ENCODE peak calls at places on chromosomes 4 and X, in seven cellular contexts. Y is neural progenitor cell, H is heart right ventricle, X is AG10803, Z is endodermal cell, O is astrocyte of the spinal cord, D is colonic mucosa. T is an unnamed sample.
A peak's percentile ranks its signal among the peaks of the same experiment; 100 is the strongest.

GRCh38 chrX:13069771-13070410 is 25.5 kb upstream of the FAM9C start:
- DNase-seq in Y (no peak), H (no peak), X (no peak), Z (no peak), O (peak; percentile 55), D (no peak), T (no peak)

GRCh38 chr4:75678965-75679364 is 5.8 kb upstream of the G3BP2 start:
- DNase-seq in Y (no peak), H (no peak), X (no peak), Z (no peak), O (no peak), D (no peak), T (no peak)

GRCh38 chr4:106793933-106794332 is 242.2 kb downstream of the DKK2 start:
- DNase-seq in Y (no peak), H (no peak), X (no peak), Z (no peak), O (no peak), D (no peak), T (no peak)

GRCh38 chr4:147984065-147984777 is 252.3 kb downstream of the ARHGAP10 start:
- DNase-seq in Y (peak; percentile 77), H (no peak), X (peak; percentile 51), Z (peak; percentile 87), O (peak; percentile 55), D (peak; percentile 39), T (peak; percentile 67)

GRCh38 chr4:107283587-107284559 is 247.8 kb upstream of the DKK2 start:
- DNase-seq in Y (no peak), H (no peak), X (peak; percentile 97), Z (peak; percentile 63), O (peak; percentile 95), D (no peak), T (peak; percentile 77)

GRCh38 chr4:104571341-104571740 is 76.6 kb upstream of the CXXC4 start:
- DNase-seq in Y (peak; percentile 35), H (no peak), X (no peak), Z (peak; percentile 80), O (peak; percentile 16), D (no peak), T (no peak)

GRCh38 chr4:2981256-2981804 is 18.0 kb downstream of the GRK4 start:
- DNase-seq in Y (no peak), H (no peak), X (no peak), Z (no peak), O (no peak), D (no peak), T (no peak)

GRCh38 chr4:19400820-19401219 is 850.9 kb upstream of the SLIT2 start:
- DNase-seq in Y (peak; percentile 19), H (no peak), X (no peak), Z (no peak), O (no peak), D (no peak), T (no peak)

GRCh38 chrX:9942086-9942485 is 25.1 kb upstream of the CLDN34 start:
- DNase-seq in Y (no peak), H (no peak), X (no peak), Z (no peak), O (no peak), D (no peak), T (no peak)

GRCh38 chr4:118711047-118711446 is 25.9 kb downstream of the METTL14 start:
- DNase-seq in Y (no peak), H (no peak), X (peak; percentile 24), Z (no peak), O (no peak), D (no peak), T (peak; percentile 11)

GRCh38 chr4:180665481-180665880 is 1577.7 kb upstream of the TENM3 start:
- DNase-seq in Y (no peak), H (no peak), X (no peak), Z (no peak), O (peak; percentile 8), D (no peak), T (no peak)

GRCh38 chr4:62170235-62170634 is 970.1 kb downstream of the ADGRL3 start:
- DNase-seq in Y (no peak), H (no peak), X (no peak), Z (no peak), O (no peak), D (no peak), T (no peak)

GRCh38 chrX:18166068-18166467 is 54.6 kb downstream of the BEND2 start:
- DNase-seq in Y (no peak), H (no peak), X (no peak), Z (no peak), O (no peak), D (no peak), T (no peak)

GRCh38 chr4:170758988-170759387 is 669.2 kb upstream of the AADAT start:
- DNase-seq in Y (no peak), H (no peak), X (no peak), Z (no peak), O (no peak), D (no peak), T (no peak)

GRCh38 chr4:37517326-37517725 is 168.8 kb downstream of the RELL1 start:
- DNase-seq in Y (no peak), H (no peak), X (no peak), Z (no peak), O (no peak), D (no peak), T (no peak)

GRCh38 chr4:635851-636627 is 10.7 kb downstream of the PDE6B start:
- DNase-seq in Y (peak; percentile 1), H (no peak), X (no peak), Z (peak; percentile 30), O (no peak), D (no peak), T (no peak)

GRCh38 chr4:123478859-123479345 is 82.3 kb downstream of the SPRY1 start:
- DNase-seq in Y (no peak), H (no peak), X (peak; percentile 72), Z (no peak), O (peak; percentile 53), D (peak; percentile 38), T (peak; percentile 89)

GRCh38 chrX:134692990-134693389 is 34.7 kb upstream of the PLAC1 start:
- DNase-seq in Y (no peak), H (no peak), X (peak; percentile 67), Z (no peak), O (peak; percentile 41), D (no peak), T (no peak)

GRCh38 chrX:27808226-27808625 is 436 bp downstream of the MAGEB10 start:
- DNase-seq in Y (no peak), H (no peak), X (no peak), Z (no peak), O (no peak), D (no peak), T (no peak)

GRCh38 chr4:148017801-148018200 is 285.9 kb downstream of the ARHGAP10 start:
- DNase-seq in Y (no peak), H (no peak), X (no peak), Z (no peak), O (no peak), D (no peak), T (no peak)

GRCh38 chr4:115424852-115425251 is 311.4 kb upstream of the NDST4 start:
- DNase-seq in Y (no peak), H (no peak), X (no peak), Z (no peak), O (no peak), D (no peak), T (no peak)

GRCh38 chrX:34275710-34276109 is 143.6 kb upstream of the FAM47A start:
- DNase-seq in Y (peak; percentile 25), H (no peak), X (no peak), Z (no peak), O (no peak), D (no peak), T (no peak)
- TF ChIP-seq CTCF in Y (peak; percentile 53), H (no peak), X (no peak), Z (peak; percentile 76), O (no peak), D (no peak), T (no peak)

DNA sequence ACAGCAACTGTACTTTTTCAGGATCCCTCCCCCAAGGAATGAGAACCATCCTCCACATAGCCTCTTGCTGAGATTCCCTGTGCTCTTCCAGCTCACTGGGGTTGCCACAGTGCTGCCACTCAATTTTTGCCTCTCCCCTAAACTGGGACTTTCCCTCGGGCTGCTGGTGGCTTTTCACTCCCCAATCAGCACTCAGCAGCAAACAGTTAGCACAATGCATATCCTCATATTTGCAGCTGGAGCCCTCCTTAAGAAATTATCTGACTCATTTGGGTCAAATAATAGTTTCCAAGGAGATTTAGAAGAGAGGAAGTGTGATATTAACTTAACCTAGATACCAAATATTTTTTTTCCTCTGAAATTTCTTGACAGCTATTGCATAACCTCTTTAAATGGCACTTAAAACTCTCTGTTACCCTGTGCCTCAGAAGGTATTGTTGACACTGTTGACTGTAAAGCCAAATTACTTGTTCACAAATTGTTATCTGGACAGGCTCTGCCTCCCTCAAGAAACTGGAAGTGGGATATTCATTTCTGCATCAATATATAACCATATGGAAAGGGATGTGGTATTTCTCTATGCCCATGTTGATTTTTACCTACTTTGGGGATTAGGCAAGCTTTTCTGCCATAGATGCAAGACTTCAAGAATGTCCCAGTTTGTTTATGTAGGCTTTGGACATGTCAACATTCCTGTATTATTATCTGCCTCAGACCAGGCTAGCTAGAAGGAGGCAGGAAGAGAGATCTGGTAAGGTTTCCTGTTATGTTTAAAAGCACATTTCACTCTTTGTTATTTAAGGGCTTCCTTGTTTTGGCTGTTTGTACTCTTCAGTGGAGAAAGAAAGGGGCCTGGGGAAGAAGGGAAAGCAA is 58.0 kb downstream of the SEPTIN11 start:
- DNase-seq in Y (no peak), H (no peak), X (peak; percentile 74), Z (no peak), O (peak; percentile 78), D (no peak), T (peak; percentile 90)
- H3K4me3 ChIP-seq in Y (no peak overlapping the region), H (no peak overlapping the region), X (no peak overlapping the region), Z (no peak overlapping the region), O (no peak overlapping the region), D (no peak overlapping the region), T (no peak overlapping the region)

GRCh38 chr4:36392049-36392448 is 110.6 kb downstream of the DTHD1 start:
- DNase-seq in Y (no peak), H (no peak), X (no peak), Z (no peak), O (peak; percentile 16), D (no peak), T (no peak)

GRCh38 chr4:36388710-36389109 is 107.3 kb downstream of the DTHD1 start:
- DNase-seq in Y (peak; percentile 21), H (no peak), X (no peak), Z (peak; percentile 58), O (no peak), D (no peak), T (no peak)

GRCh38 chr4:36385951-36386561 is 104.6 kb downstream of the DTHD1 start:
- DNase-seq in Y (no peak), H (no peak), X (no peak), Z (no peak), O (no peak), D (no peak), T (no peak)

DNA sequence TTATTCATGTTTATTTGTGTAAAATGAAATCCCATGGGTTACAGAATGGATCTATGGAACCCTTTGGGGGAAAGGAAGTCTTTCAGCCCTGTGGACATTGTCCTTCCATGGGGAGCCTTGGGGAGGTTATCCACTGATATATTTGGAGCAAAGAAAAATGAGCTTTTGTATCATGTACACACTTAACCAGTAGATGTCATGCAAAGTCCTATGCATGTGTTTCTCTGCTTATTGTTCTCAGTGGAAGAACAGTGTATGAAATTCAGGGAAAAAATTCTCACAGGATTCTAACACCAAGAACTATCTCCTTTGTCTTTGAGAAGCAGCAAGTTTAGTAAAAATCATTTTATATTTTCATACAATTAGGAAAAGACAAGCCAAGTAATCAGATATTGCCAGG is 105.3 kb downstream of the DTHD1 start:
- DNase-seq in Y (no peak), H (no peak), X (no peak), Z (no peak), O (no peak), D (no peak), T (no peak)
- TF ChIP-seq CTCF in Y (peak; percentile 4), H (no peak), X (no peak), Z (no peak), O (no peak), D (no peak), T (no peak)

GRCh38 chr4:169660929-169661328 is 40.6 kb downstream of the CLCN3 start:
- DNase-seq in Y (no peak), H (no peak), X (no peak), Z (no peak), O (no peak), D (no peak), T (no peak)
- H3K4me3 ChIP-seq in Y (peak overlapping the region; percentile 47), H (peak overlapping the region; percentile 59), X (peak overlapping the region; percentile 60), Z (peak overlapping the region; percentile 78), O (peak overlapping the region; percentile 65), D (peak overlapping the region; percentile 37), T (peak overlapping the region; percentile 60)